ENCODE peak calls at places on chromosome 2, in five cellular contexts. I, X, V, N and P are unnamed samples.

GRCh38 chr2:45439788-45440773 is 171.0 kb downstream of the SRBD1 start:
- DNase-seq in X (peak; percentile 7), V (peak; percentile 21), N (no peak), I (no peak), P (no peak)

GRCh38 chr2:106160786-106161261 is 33.3 kb downstream of the UXS1 start:
- DNase-seq in I (no peak), X (no peak), N (no peak), V (no peak), P (no peak)

GRCh38 chr2:64837925-64838641 is 151.1 kb upstream of the SLC1A4 start:
- DNase-seq in V (no peak), N (no peak), X (no peak), I (no peak), P (peak; percentile 65)

GRCh38 chr2:169585673-169586072 is 1.5 kb downstream of the PPIG start:
- DNase-seq in X (no peak), I (no peak), V (peak; percentile 24), N (no peak), P (no peak)

GRCh38 chr2:120225549-120226065 is 2.4 kb upstream of the TMEM185B start:
- DNase-seq in V (no peak), N (no peak), X (no peak), I (no peak), P (no peak)

GRCh38 chr2:164871404-164871803 is 29.8 kb upstream of the COBLL1 start:
- DNase-seq in N (no peak), X (no peak), V (no peak), I (no peak), P (no peak)

GRCh38 chr2:155840661-155841060 is 491.9 kb downstream of the NR4A2 start:
- DNase-seq in N (no peak), X (no peak), V (no peak), I (no peak), P (no peak)

GRCh38 chr2:189188446-189188845 is 8.9 kb upstream of the COL5A2 start:
- DNase-seq in N (no peak), X (no peak), V (no peak), I (no peak), P (no peak)

GRCh38 chr2:117199511-117199910 is 615.0 kb upstream of the DDX18 start:
- DNase-seq in N (no peak), V (no peak), X (no peak), I (no peak), P (no peak)

GRCh38 chr2:40455661-40456060 is 3.8 kb upstream of the SLC8A1 start:
- DNase-seq in N (no peak), X (no peak), V (no peak), I (no peak), P (peak; percentile 65)

GRCh38 chr2:37770797-37771196 is 99.4 kb upstream of the CDC42EP3 start:
- DNase-seq in X (no peak), V (no peak), N (no peak), I (no peak), P (no peak)

GRCh38 chr2:181120625-181121024 is 140.2 kb downstream of the UBE2E3 start:
- DNase-seq in V (no peak), N (no peak), X (no peak), I (no peak), P (no peak)

GRCh38 chr2:163711244-163711643 is 24.6 kb downstream of the FIGN start:
- DNase-seq in N (no peak), X (no peak), I (no peak), V (no peak), P (no peak)

GRCh38 chr2:9657731-9658130 is 26.9 kb upstream of the YWHAQ start:
- DNase-seq in V (no peak), I (no peak), X (no peak), N (no peak), P (no peak)

GRCh38 chr2:9657083-9657482 is 26.3 kb upstream of the YWHAQ start:
- DNase-seq in N (no peak), X (no peak), V (no peak), I (no peak), P (no peak)

GRCh38 chr2:9654429-9655100 is 23.8 kb upstream of the YWHAQ start:
- DNase-seq in I (no peak), N (no peak), V (no peak), X (no peak), P (no peak)

GRCh38 chr2:9655441-9656269 is 24.9 kb upstream of the YWHAQ start:
- DNase-seq in X (no peak), V (no peak), N (no peak), I (no peak), P (no peak)

GRCh38 chr2:9656270-9656766 is 25.5 kb upstream of the YWHAQ start:
- DNase-seq in N (no peak), X (peak; percentile 50), V (peak; percentile 52), I (no peak), P (no peak)
- TF ChIP-seq POLR2A in N (no peak), X (no peak), V (no peak), I (no peak), P (no peak)

GRCh38 chr2:238879020-238879419 is 31.1 kb downstream of the TWIST2 start:
- DNase-seq in V (no peak), I (no peak), N (no peak), X (no peak), P (no peak)
- TF ChIP-seq POLR2A in V (no peak), I (no peak), N (no peak), X (no peak), P (no peak)

GRCh38 chr2:96773922-96774321 is 13.2 kb downstream of the CNNM4 start:
- DNase-seq in X (no peak), V (no peak), N (no peak), I (no peak), P (no peak)
- TF ChIP-seq POLR2A in X (no peak), V (no peak), N (no peak), I (no peak), P (no peak)

DNA sequence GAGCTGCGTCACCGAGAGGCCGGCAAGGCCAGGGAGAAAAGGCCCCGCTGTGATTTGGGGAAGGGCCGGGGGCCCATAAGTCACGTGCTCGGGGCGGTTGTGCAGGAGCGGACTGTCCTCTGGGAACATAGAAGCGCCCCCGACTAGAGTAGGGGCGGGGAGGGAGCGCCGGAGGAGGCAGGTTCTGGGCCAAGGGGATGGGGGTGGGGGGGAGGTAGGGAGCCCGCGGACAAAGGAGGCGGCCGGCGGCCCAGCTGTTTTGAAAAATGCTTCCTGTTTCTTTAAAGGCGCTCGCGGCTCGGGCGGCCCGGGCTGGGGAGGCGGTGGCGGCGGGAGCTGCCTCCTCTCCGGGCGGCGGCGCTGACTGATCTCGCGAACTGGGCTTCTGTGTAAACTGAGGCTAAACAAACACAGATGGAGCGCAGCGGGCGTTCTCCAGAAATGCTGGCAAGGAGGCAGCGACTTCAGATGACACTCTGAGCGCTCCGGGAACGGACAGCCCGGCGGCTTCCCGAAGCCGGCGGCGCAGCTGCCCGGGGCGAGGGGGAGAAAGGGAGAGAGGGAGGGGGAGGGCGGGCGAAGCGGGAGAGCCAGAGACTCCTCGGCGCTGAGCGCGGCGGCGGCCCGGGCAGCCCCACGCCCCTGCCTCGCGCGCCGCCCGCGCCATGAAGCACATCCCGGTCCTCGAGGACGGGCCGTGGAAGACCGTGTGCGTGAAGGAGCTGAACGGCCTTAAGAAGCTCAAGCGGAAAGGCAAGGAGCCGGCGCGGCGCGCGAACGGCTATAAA is at the start of gene ATOH8:
- DNase-seq in I (no peak), N (peak; percentile 74), V (peak; percentile 37), X (peak; percentile 62), P (peak; percentile 72)
- TF ChIP-seq POLR2A in I (no peak), N (no peak), V (no peak), X (no peak), P (peak; percentile 62)

DNA sequence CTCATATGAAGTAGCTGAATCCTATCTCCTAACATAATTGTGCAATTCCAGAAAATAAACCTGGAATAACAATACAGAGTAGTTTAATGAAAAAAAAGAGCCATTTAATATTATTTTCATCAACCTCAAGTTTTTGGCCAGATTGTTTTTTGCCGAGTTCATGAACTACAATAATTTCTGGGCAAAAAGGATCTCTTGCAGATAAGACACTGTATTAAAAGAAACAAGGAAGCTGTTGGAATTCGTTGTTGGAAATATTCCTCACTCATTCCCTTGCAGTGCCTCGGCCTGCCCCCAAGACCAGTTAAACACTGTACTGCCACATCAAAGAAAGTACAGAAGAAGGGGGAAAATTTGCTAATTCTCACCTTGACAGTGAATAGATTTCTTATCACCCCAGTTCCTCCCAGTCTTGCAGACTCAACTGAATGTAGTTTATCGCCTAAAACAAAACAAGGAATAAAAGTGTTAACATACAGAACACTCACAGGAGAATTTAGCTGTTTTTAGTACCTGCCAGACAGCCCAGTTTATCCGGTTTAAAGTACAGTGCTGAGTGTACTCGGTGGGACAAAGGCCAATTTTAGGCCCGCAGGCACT is 1.3 kb downstream of the IDH1 start:
- DNase-seq in I (no peak), V (no peak), N (no peak), X (no peak), P (no peak)
- TF ChIP-seq POLR2A in I (no peak), V (no peak), N (no peak), X (no peak), P (no peak)

GRCh38 chr2:287471-287885 is 413 bp downstream of the ALKAL2 start:
- DNase-seq in N (peak; percentile 67), I (no peak), V (no peak), X (peak; percentile 51), P (peak; percentile 88)

GRCh38 chr2:290090-290722 is 2.3 kb upstream of the ALKAL2 start:
- DNase-seq in V (peak; percentile 82), N (peak; percentile 85), I (no peak), X (no peak), P (peak; percentile 73)

GRCh38 chr2:288743-289361 is 961 bp upstream of the ALKAL2 start:
- DNase-seq in X (no peak), N (peak; percentile 82), V (no peak), I (no peak), P (no peak)

GRCh38 chr2:288002-288742 is at the start of gene ALKAL2:
- DNase-seq in I (no peak), X (peak; percentile 31), N (peak; percentile 64), V (no peak), P (peak; percentile 91)

DNA sequence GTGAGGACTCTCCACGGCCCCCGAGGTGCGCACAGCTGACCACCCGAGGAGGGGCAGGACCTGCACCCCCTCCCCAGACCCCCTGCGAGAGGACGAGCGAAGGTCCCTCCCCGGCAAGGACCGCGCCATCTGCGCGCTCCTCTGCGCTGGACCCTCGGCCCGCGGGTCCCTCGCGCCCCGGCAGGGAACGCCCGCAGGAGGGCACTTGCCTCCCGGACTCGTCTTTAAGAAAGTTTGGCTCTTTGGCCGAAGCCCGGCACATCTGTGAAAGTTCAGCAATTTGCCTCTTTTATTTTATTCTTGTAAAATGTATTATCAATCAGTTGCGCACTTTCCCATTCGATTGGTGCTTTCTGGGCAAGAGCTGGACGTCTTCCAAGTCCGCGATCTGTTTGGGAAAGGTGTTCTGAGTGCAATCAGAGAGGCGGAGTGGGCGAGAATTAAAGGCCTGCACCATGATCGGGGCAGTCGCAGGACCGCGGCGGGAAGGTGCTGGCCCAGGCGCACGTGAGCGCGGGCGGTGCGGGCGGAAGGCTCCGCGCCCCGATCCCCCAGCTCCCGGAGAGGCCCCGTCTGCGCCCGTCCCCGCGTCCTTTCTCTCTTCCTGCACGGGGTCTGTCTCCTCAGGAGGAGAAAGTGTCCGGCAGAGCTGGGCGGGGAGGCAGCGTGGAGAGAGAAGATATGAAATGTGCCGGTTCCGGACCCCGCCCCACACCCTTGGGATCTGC is 1.6 kb upstream of the ALKAL2 start:
- DNase-seq in I (no peak), N (peak; percentile 67), X (no peak), V (peak; percentile 69), P (no peak)
- TF ChIP-seq POLR2A in I (no peak), N (no peak), X (no peak), V (no peak), P (no peak)